ENCODE peak calls at places on chromosomes 13 and 19, in eight cellular contexts. B is BJ; Y is astrocyte; M is fibroblast of lung; I is kidney epithelial cell; X is neuronal stem cell; G is pancreas; E is effector memory CD4-positive, alpha-beta T cell. Z is an unnamed sample.

GRCh38 chr13:70708744-70709143 is 600.5 kb upstream of the KLHL1 start:
- DNase-seq in B (no peak), Y (no peak), M (no peak), I (no peak), X (no peak), G (no peak), E (no peak), Z (no peak)

GRCh38 chr19:54232552-54232934 is 9.7 kb upstream of the LILRB3 start:
- DNase-seq in B (no peak), Y (no peak), M (no peak), I (no peak), X (no peak), G (no peak), E (no peak), Z (no peak)

GRCh38 chr13:39506559-39507390 is 96.2 kb downstream of the LHFPL6 start:
- DNase-seq in B (no peak), Y (peak), M (peak), I (no peak), X (no peak), G (no peak), E (no peak), Z (no peak)

GRCh38 chr13:78121459-78122348 is 203.1 kb upstream of the EDNRB start:
- DNase-seq in B (no peak), Y (peak), M (peak), I (peak), X (peak), G (no peak), E (peak), Z (peak)

GRCh38 chr19:34841780-34842179 is 68.8 kb upstream of the ZNF599 start:
- DNase-seq in B (no peak), Y (no peak), M (no peak), I (no peak), X (no peak), G (no peak), E (no peak), Z (no peak)

GRCh38 chr19:35755550-35756371 is 1.1 kb downstream of the HSPB6 start:
- DNase-seq in B (no peak), Y (no peak), M (no peak), I (no peak), X (no peak), G (no peak), E (peak), Z (peak)

GRCh38 chr13:83895994-83896580 is 13.8 kb upstream of the SLITRK1 start:
- DNase-seq in B (no peak), Y (peak), M (peak), I (peak), X (no peak), G (no peak), E (no peak), Z (no peak)

GRCh38 chr19:17687857-17688784 is at the start of gene UNC13A:
- DNase-seq in B (no peak), Y (no peak), M (peak), I (no peak), X (peak), G (peak), E (peak), Z (no peak)

GRCh38 chr19:42284641-42285341 is 15.7 kb downstream of the CIC start:
- DNase-seq in B (no peak), Y (no peak), M (no peak), I (no peak), X (peak), G (no peak), E (no peak), Z (peak)

GRCh38 chr13:25462301-25463125 is 90.7 kb downstream of the ATP8A2 start:
- DNase-seq in B (no peak), Y (no peak), M (no peak), I (peak), X (no peak), G (no peak), E (no peak), Z (no peak)

GRCh38 chr19:48629599-48630288 is 7.4 kb downstream of the DBP start:
- DNase-seq in B (no peak), Y (peak), M (peak), I (no peak), X (peak), G (no peak), E (no peak), Z (peak)

GRCh38 chr19:46299695-46300094 is 2.9 kb downstream of the HIF3A start:
- DNase-seq in B (no peak), Y (no peak), M (no peak), I (no peak), X (no peak), G (no peak), E (no peak), Z (no peak)

GRCh38 chr19:46856062-46857022 is 4.5 kb upstream of the ARHGAP35 start:
- DNase-seq in B (peak), Y (peak), M (peak), I (peak), X (peak), G (peak), E (peak), Z (peak)

GRCh38 chr13:44710576-44710975 is 134.4 kb upstream of the TSC22D1 start:
- DNase-seq in B (peak), Y (peak), M (peak), I (peak), X (no peak), G (no peak), E (no peak), Z (no peak)

GRCh38 chr19:30999726-31000125 is 349.5 kb downstream of the TSHZ3 start:
- DNase-seq in B (peak), Y (peak), M (peak), I (no peak), X (no peak), G (no peak), E (no peak), Z (no peak)

GRCh38 chr19:53870485-53870844 is 2.8 kb downstream of the MYADM start:
- DNase-seq in B (no peak), Y (no peak), M (peak), I (no peak), X (no peak), G (no peak), E (no peak), Z (no peak)

GRCh38 chr13:109010912-109011311 is 381.5 kb downstream of the MYO16 start:
- DNase-seq in B (no peak), Y (no peak), M (no peak), I (no peak), X (no peak), G (no peak), E (no peak), Z (no peak)

GRCh38 chr19:57280165-57280912 is at the start of gene ZNF460:
- DNase-seq in B (peak), Y (peak), M (peak), I (peak), X (peak), G (peak), E (peak), Z (peak)

GRCh38 chr13:112434032-112434431 is 57.9 kb downstream of the SPACA7 start:
- DNase-seq in B (no peak), Y (no peak), M (no peak), I (no peak), X (no peak), G (no peak), E (no peak), Z (no peak)

GRCh38 chr19:17915940-17916593 is 16.7 kb upstream of the CCDC124 start:
- DNase-seq in B (no peak), Y (no peak), M (no peak), I (no peak), X (no peak), G (no peak), E (no peak), Z (no peak)

GRCh38 chr19:11181488-11181887 is 15.9 kb downstream of the KANK2 start:
- DNase-seq in B (no peak), Y (no peak), M (no peak), I (no peak), X (no peak), G (no peak), E (no peak), Z (no peak)

GRCh38 chr19:19514215-19514633 is 1.1 kb downstream of the TSSK6 start:
- DNase-seq in B (no peak), Y (peak), M (peak), I (no peak), X (no peak), G (peak), E (no peak), Z (peak)

GRCh38 chr19:46489445-46490272 is 6.0 kb downstream of the PNMA8B start:
- DNase-seq in B (no peak), Y (peak), M (peak), I (no peak), X (no peak), G (peak), E (no peak), Z (peak)

GRCh38 chr19:40444181-40445005 is at the start of gene SERTAD3:
- DNase-seq in B (no peak), Y (peak), M (peak), I (peak), X (peak), G (peak), E (peak), Z (peak)

GRCh38 chr13:52599853-52600603 is 42.2 kb upstream of the HNRNPA1L2 start:
- DNase-seq in B (no peak), Y (peak), M (peak), I (no peak), X (no peak), G (no peak), E (no peak), Z (peak)

GRCh38 chr13:99176309-99177276 is 24.1 kb upstream of the UBAC2 start:
- DNase-seq in B (no peak), Y (no peak), M (peak), I (no peak), X (peak), G (peak), E (peak), Z (peak)

GRCh38 chr13:110713981-110714797 is 689 bp downstream of the ING1 start:
- DNase-seq in B (no peak), Y (no peak), M (peak), I (no peak), X (peak), G (peak), E (peak), Z (peak)

GRCh38 chr19:46840157-46840942 is 10.3 kb downstream of the AP2S1 start:
- DNase-seq in B (no peak), Y (no peak), M (peak), I (no peak), X (peak), G (no peak), E (peak), Z (peak)

GRCh38 chr19:48724796-48725753 is 5.5 kb upstream of the MAMSTR start:
- DNase-seq in B (peak), Y (peak), M (peak), I (no peak), X (no peak), G (peak), E (no peak), Z (peak)

GRCh38 chr13:42970824-42971669 is 21.0 kb downstream of the EPSTI1 start:
- DNase-seq in B (no peak), Y (peak), M (peak), I (no peak), X (peak), G (no peak), E (peak), Z (no peak)
- H3K4me3 ChIP-seq in B (no peak), Y (no peak), M (no peak), I (no peak), X (no peak), G (no peak), E (no peak), Z (no peak)

GRCh38 chr19:3785464-3785937 is 680 bp downstream of the MATK start:
- DNase-seq in B (no peak), Y (no peak), M (no peak), I (no peak), X (no peak), G (no peak), E (no peak), Z (no peak)
- H3K4me3 ChIP-seq in B (no peak), Y (no peak), M (no peak), I (no peak), X (peak), G (no peak), E (peak), Z (no peak)

DNA sequence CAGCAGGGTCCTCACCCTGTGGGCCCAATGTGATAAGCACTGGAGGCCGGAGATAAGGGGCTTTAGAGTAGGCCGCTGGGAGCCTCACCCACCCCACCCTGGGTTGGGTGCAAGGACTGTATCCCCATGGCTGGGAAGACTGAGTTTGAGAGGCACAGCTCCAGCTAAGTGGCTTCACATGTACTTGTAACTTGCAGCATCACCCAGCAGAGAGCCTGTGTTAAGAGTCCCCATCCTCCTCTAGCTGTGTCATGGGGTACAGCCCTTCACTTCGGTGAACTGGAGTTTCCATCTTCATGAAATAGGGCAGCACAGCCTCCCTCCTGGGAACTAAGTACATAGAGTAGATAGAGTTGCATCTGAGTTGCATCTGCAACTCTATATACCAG is 1.3 kb downstream of the PRDX2 start:
- DNase-seq in B (no peak), Y (no peak), M (no peak), I (no peak), X (no peak), G (no peak), E (no peak), Z (no peak)
- H3K4me3 ChIP-seq in B (peak), Y (peak), M (no peak), I (peak), X (peak), G (peak), E (peak), Z (no peak)

DNA sequence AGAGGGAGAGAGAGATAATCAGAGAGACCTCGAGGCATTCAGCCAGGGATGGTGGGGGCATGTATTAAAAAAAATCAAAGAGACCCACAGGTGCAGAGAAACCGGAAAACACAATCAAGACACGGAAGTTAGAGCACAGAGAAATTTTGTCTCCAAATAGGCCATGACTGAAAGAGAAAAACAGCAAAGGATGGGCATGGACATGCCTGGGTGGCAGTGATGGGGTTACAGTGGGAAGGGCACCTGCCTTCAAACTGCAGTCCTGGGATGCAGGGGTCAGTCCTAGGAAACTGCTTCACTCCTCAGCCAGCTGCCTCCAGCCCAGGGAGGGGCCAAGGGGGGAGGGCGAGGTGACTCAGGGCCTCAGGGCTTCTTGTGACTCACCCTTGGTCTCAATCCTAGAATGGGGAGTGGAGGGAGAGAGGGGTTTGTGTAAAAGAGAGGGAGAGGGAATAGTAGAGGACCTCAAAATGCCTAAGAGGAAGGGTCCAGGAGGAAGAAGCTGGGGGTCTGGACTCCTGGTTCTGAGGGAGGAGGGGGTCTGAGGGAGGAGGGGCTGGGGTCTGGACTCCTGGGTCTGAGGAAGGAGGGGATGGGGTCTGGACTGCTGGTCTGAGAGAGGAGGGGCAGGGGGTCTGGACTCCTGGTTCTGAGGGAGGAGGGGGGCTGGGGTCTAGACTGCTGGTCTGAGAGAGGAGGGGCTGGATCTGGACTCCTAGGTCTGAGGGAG is 3.6 kb upstream of the KCNN4 start:
- DNase-seq in B (no peak), Y (peak), M (peak), I (peak), X (no peak), G (no peak), E (peak), Z (no peak)
- H3K4me3 ChIP-seq in B (no peak), Y (no peak), M (no peak), I (no peak), X (no peak), G (no peak), E (no peak), Z (no peak)

GRCh38 chr13:59394526-59394925 is 769.2 kb downstream of the DIAPH3 start:
- DNase-seq in B (no peak), Y (no peak), M (no peak), I (no peak), X (no peak), G (no peak), E (no peak), Z (no peak)

GRCh38 chr13:59392328-59392727 is 771.4 kb downstream of the DIAPH3 start:
- DNase-seq in B (no peak), Y (no peak), M (no peak), I (no peak), X (no peak), G (no peak), E (no peak), Z (no peak)

GRCh38 chr13:59391696-59392095 is 772.0 kb downstream of the DIAPH3 start:
- DNase-seq in B (no peak), Y (peak), M (peak), I (no peak), X (peak), G (peak), E (peak), Z (peak)
- H3K4me3 ChIP-seq in B (no peak), Y (no peak), M (no peak), I (no peak), X (no peak), G (no peak), E (no peak), Z (no peak)

DNA sequence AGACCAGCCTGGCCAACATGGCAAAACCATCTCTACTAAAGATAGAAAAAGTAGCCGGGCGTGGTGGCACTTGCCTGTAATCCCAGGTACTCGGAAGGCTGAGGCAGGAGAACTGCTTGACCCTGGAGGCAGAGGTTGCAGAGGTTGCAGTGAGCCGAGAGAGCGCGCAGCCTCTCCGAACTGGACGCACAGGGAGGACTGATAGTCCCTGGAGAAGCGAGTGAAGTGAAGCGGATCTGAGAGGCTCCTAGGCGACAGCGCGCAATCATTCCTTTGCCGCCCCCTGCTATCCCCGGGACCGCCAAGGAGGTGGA is 233 bp downstream of the ZNF561 start:
- DNase-seq in B (no peak), Y (no peak), M (no peak), I (no peak), X (no peak), G (no peak), E (no peak), Z (no peak)
- H3K4me3 ChIP-seq in B (peak), Y (peak), M (peak), I (peak), X (peak), G (peak), E (peak), Z (peak)

DNA sequence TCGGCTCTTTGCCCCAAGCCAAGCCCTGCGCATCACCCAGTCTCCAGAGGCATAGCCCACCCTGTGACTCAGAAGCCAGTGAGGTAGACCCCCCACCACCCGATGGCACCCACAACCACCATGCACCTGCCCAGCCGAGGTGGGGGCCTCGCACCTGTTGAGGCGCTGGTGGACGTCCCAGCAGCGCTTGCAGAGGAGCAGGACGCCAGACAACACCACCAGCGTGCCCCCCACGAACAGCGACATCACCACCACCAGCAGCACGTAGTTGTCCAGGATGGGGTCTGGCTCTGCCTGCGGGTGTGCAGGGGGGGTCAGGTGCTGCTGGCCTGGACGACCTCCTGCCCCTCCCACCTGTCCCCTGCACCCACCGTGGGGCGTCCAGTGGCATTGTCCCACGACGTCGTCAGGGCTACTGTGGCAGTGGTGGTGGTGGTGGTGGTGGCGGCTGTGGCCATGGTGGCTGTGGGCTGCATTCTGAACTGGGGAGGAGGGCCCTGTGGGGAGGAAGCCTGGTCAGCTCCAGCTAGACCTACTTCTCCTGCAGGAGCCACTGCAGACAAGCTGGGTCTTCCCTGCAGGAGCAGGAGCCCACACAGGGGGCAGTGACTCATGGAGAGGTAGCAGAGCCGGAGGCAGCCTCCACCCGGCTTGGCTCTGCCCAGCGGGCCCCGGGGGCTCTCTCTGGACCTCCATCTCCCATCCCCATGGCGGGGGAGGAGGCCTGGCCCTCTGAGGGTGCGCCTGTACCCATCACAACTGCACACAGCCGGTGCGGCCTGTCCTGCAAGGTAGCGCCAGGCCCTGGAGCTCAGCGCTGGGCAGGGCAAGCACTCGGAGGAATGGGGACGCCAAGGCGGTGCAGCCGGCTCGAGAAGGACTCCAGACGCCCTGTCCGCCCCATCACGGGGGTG is 1.9 kb downstream of the CBARP start:
- DNase-seq in B (no peak), Y (no peak), M (peak), I (no peak), X (no peak), G (no peak), E (no peak), Z (no peak)
- H3K4me3 ChIP-seq in B (peak), Y (peak), M (no peak), I (peak), X (peak), G (no peak), E (no peak), Z (no peak)

GRCh38 chr19:7873304-7874079 is 698 bp downstream of the PRR36 start:
- DNase-seq in B (no peak), Y (no peak), M (no peak), I (no peak), X (no peak), G (no peak), E (no peak), Z (no peak)

GRCh38 chr19:7874080-7874856 is at the start of gene PRR36:
- DNase-seq in B (no peak), Y (no peak), M (no peak), I (no peak), X (peak), G (peak), E (no peak), Z (no peak)

GRCh38 chr19:7877249-7877836 is 3.2 kb upstream of the PRR36 start:
- DNase-seq in B (no peak), Y (no peak), M (no peak), I (no peak), X (no peak), G (no peak), E (no peak), Z (no peak)

GRCh38 chr19:7872306-7873204 is 1.6 kb downstream of the PRR36 start:
- DNase-seq in B (no peak), Y (no peak), M (no peak), I (no peak), X (no peak), G (no peak), E (no peak), Z (no peak)

GRCh38 chr19:7874857-7875393 is 735 bp upstream of the PRR36 start:
- DNase-seq in B (no peak), Y (no peak), M (no peak), I (no peak), X (no peak), G (no peak), E (no peak), Z (no peak)
- H3K4me3 ChIP-seq in B (no peak), Y (no peak), M (no peak), I (peak), X (peak), G (no peak), E (peak), Z (no peak)